ENCODE peak calls at places on chromosomes 6 and 20, in eight cellular contexts. Q is A549, P is GM23338, J is HepG2, G is HCT116, Z is K562, T is SK-N-SH, R is GM12878. X is an unnamed sample.

GRCh38 chr6:168385380-168385779 is 55.6 kb upstream of the SMOC2 start:
- DNase-seq in Z (no peak), J (no peak), R (no peak), G (no peak), P (no peak), Q (no peak), T (no peak), X (no peak)

GRCh38 chr20:20664795-20665194 is 47.6 kb downstream of the RALGAPA2 start:
- DNase-seq in Q (peak; percentile 66), T (peak; percentile 33), P (peak; percentile 41), R (no peak), Z (no peak), G (peak; percentile 18), J (peak; percentile 71), X (peak; percentile 33)

GRCh38 chr6:45555981-45556771 is 178.4 kb upstream of the SUPT3H start:
- DNase-seq in Q (no peak), J (peak; percentile 8), P (no peak), Z (no peak), T (no peak), G (no peak), R (no peak), X (no peak)

GRCh38 chr6:106546322-106547052 is 82.8 kb downstream of the RTN4IP1 start:
- DNase-seq in J (peak; percentile 36), T (no peak), R (no peak), Z (no peak), Q (peak; percentile 45), G (peak; percentile 76), P (no peak), X (peak; percentile 90)

GRCh38 chr20:3629893-3630292 is 33.3 kb downstream of the GFRA4 start:
- DNase-seq in Z (no peak), T (no peak), J (no peak), P (no peak), Q (no peak), R (no peak), G (no peak), X (no peak)

GRCh38 chr6:129276986-129277385 is 394.0 kb downstream of the LAMA2 start:
- DNase-seq in J (no peak), T (no peak), Q (no peak), G (no peak), P (no peak), R (no peak), Z (no peak), X (no peak)

GRCh38 chr6:41698350-41698781 is 37.0 kb downstream of the TFEB start:
- DNase-seq in G (no peak), T (peak; percentile 67), Q (no peak), R (no peak), P (no peak), J (no peak), Z (no peak), X (no peak)

GRCh38 chr6:157603314-157603940 is 219.6 kb upstream of the SNX9 start:
- DNase-seq in Q (no peak), T (no peak), Z (no peak), G (no peak), R (no peak), J (no peak), P (no peak), X (no peak)

GRCh38 chr6:26576407-26576843 is 20.3 kb upstream of the ABT1 start:
- DNase-seq in Q (no peak), G (no peak), P (no peak), Z (peak; percentile 27), T (no peak), J (no peak), R (no peak), X (no peak)

GRCh38 chr20:47501117-47501482 is 587 bp upstream of the NCOA3 start:
- DNase-seq in P (no peak), G (no peak), T (no peak), Q (no peak), R (no peak), J (no peak), Z (peak; percentile 23), X (no peak)

GRCh38 chr6:140846518-140847277 is 1286.0 kb upstream of the GJE1 start:
- DNase-seq in P (no peak), Z (no peak), T (no peak), Q (no peak), G (no peak), R (no peak), J (no peak), X (no peak)

GRCh38 chr6:157427969-157428368 is 47.0 kb downstream of the ZDHHC14 start:
- DNase-seq in Q (no peak), P (no peak), G (no peak), R (no peak), T (no peak), J (no peak), Z (no peak), X (no peak)

GRCh38 chr6:34284563-34285545 is 36.0 kb upstream of the SMIM29 start:
- DNase-seq in J (no peak), Z (peak; percentile 69), P (no peak), R (no peak), G (no peak), T (no peak), Q (no peak), X (no peak)

GRCh38 chr6:160082627-160083026 is 39.0 kb upstream of the SLC22A1 start:
- DNase-seq in Z (no peak), Q (no peak), P (no peak), T (no peak), G (no peak), J (no peak), R (no peak), X (no peak)

GRCh38 chr6:27281105-27281539 is 31.0 kb downstream of the POM121L2 start:
- DNase-seq in T (no peak), P (no peak), Z (no peak), J (no peak), Q (peak; percentile 63), G (peak; percentile 35), R (no peak), X (no peak)

GRCh38 chr20:19265646-19266374 is 53.4 kb downstream of the SLC24A3 start:
- DNase-seq in G (no peak), T (peak; percentile 9), P (peak; percentile 81), Z (peak; percentile 22), R (no peak), J (peak; percentile 10), Q (no peak), X (no peak)

GRCh38 chr20:58956078-58956477 is 25.0 kb upstream of the NELFCD start:
- DNase-seq in J (peak; percentile 34), G (no peak), T (no peak), P (no peak), Q (no peak), R (no peak), Z (no peak), X (no peak)

DNA sequence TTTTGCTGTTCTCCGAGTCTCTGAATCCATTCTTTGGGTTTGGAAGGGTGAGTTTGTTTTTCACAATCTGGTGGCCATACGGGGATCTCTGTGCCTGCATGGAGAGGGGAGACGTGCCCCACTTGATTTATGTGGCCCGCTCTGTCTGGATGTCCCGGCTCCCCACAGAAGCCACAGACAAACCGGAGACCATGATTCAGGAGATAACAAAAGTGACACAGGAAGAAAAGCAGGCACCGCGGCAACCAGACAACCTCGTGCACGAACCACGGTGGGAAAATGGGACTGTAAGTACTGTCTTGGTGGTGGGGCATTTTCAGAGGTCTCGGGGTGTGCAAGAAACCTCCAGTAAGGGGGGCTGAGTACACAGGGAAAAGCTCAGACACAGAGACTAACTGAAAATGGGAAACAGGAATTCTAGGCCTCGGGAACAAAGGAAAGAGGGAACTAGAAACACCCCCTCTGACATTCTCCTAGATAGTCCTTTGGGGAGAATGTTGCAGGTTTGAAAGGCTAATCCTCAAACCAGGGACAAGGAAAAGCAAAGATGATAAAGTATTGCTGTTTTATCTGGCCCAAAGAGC is 22.1 kb upstream of the ZNF318 start:
- DNase-seq in T (peak; percentile 25), G (no peak), J (no peak), Q (no peak), Z (no peak), R (no peak), P (no peak), X (no peak)
- TF ChIP-seq REST in T (no peak), G (no peak), J (no peak), Q (no peak), Z (no peak), R (no peak), P (no peak), X (no peak)

GRCh38 chr6:87054143-87054833 is 40.6 kb downstream of the CGA start:
- DNase-seq in T (no peak), Z (no peak), Q (no peak), P (no peak), J (no peak), G (no peak), R (no peak), X (no peak)
- H3K4me1 ChIP-seq in T (no peaks in the 10 kb centered on the region), Z (no peaks in the 10 kb centered on the region), Q (no peaks in the 10 kb centered on the region), P (no peaks in the 10 kb centered on the region), J (no peaks in the 10 kb centered on the region), G (no peaks in the 10 kb centered on the region), R (peaks cover 4% of the 10 kb centered on the region), X (no peaks in the 10 kb centered on the region)

GRCh38 chr20:63125581-63125892 is 90.4 kb downstream of the YTHDF1 start:
- DNase-seq in P (no peak), T (no peak), Q (no peak), G (no peak), Z (no peak), R (no peak), J (no peak), X (no peak)
- TF ChIP-seq REST in P (no peak), T (no peak), Q (no peak), G (no peak), Z (no peak), R (no peak), J (no peak), X (no peak)

DNA sequence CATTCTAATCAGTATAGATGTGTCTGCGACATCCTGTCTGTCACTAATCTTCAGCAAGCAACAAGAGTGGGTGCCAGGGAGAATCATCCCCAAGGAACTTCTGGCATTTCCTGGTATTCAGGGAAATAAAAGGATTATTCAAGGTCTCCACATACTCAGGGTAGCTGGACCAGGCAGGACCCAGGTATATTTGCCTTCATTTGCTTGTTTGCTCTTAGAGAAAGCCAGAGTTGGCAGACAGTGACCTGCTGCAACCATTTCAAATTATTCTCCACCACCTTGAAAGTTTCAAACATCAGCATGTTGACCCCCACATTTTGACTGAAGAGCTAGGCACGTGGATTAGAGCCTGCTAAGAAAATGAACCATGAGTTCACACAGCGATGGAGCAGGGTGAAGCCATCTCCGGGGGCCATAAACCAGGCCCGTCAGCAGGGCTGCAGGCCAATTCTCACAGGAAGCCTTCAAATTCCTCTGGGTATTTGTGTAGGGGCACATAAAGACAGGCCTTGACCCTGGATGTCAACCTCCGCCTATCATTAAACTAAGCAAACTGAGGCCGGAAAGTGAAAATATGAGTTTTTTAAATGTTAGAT is 33.0 kb downstream of the TRAM2 start:
- DNase-seq in Q (peak; percentile 42), Z (no peak), T (no peak), J (peak; percentile 87), R (no peak), G (no peak), P (peak; percentile 32), X (peak; percentile 48)
- H3K4me1 ChIP-seq in Q (peaks cover 92% of the 10 kb centered on the region), Z (peaks cover 7% of the 10 kb centered on the region), T (peaks cover 72% of the 10 kb centered on the region), J (peaks cover 100% of the 10 kb centered on the region), R (peaks cover 24% of the 10 kb centered on the region), G (peaks cover 32% of the 10 kb centered on the region), P (peaks cover 39% of the 10 kb centered on the region), X (peaks cover 97% of the 10 kb centered on the region)

DNA sequence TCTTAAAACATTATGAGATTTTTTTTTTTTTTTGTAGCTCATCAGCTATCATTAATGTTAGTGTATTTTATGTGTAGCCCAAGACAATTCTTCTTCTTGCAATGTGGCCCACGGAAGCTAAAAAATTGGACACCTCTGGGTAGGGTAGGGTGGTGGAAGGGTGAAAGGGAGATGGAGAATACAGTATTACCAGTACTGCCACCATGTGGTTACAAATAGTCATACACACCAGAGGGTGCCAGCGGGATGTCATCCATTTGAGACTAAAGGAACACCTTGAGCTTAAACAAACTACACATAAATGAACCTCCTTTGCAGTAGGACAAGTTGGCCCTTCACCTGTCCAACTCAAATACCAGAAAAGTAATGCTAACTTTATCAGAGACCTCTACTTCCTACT is 601.9 kb downstream of the HTR1B start:
- DNase-seq in G (peak; percentile 7), P (peak; percentile 78), R (no peak), T (peak; percentile 16), J (peak; percentile 21), Z (no peak), Q (peak; percentile 6), X (no peak)
- TF ChIP-seq REST in G (no peak), P (no peak), R (no peak), T (no peak), J (no peak), Z (no peak), Q (no peak), X (no peak)

X was measured in Panc1.